ENCODE peak calls at places on chromosomes 5 and 9, in five cellular contexts. R is SK-N-SH, F is HepG2, Z is HEK293T, I is K562. W is an unnamed sample.

GRCh38 chr5:24364711-24365110 is 280.1 kb downstream of the CDH10 start:
- DNase-seq in F (no peak), I (no peak), Z (no peak), R (no peak), W (no peak)

GRCh38 chr5:149018909-149019443 is 43.9 kb downstream of the SH3TC2 start:
- DNase-seq in F (no peak), R (no peak), I (no peak), Z (no peak), W (no peak)

GRCh38 chr5:76403713-76403962 is 553 bp downstream of the IQGAP2 start:
- DNase-seq in I (no peak), Z (no peak), R (peak), F (no peak), W (no peak)

GRCh38 chr5:98349251-98349989 is 424.0 kb upstream of the RGMB start:
- DNase-seq in R (no peak), F (peak), Z (peak), I (peak), W (no peak)

GRCh38 chr5:173466227-173466626 is 138.0 kb upstream of the STC2 start:
- DNase-seq in F (no peak), Z (no peak), I (no peak), R (no peak), W (no peak)

GRCh38 chr5:91121347-91121993 is 261.6 kb downstream of the ARRDC3 start:
- DNase-seq in I (no peak), F (no peak), R (no peak), Z (no peak), W (no peak)

GRCh38 chr9:99389087-99390033 is 167.3 kb downstream of the SEC61B start:
- DNase-seq in I (peak), F (no peak), R (no peak), Z (no peak), W (no peak)

GRCh38 chr9:95852059-95853032 is 23.1 kb upstream of the ERCC6L2 start:
- DNase-seq in I (peak), R (no peak), F (no peak), Z (no peak), W (peak)

GRCh38 chr5:81232449-81233079 is 558 bp upstream of the CKMT2 start:
- DNase-seq in Z (no peak), I (no peak), R (no peak), F (peak), W (no peak)

GRCh38 chr5:123151227-123151951 is 62.3 kb downstream of the PRDM6 start:
- DNase-seq in R (no peak), I (no peak), Z (no peak), F (no peak), W (no peak)

GRCh38 chr9:21967169-21967568 is 27.0 kb downstream of the CDKN2A start:
- DNase-seq in Z (no peak), R (no peak), I (no peak), F (no peak), W (no peak)

GRCh38 chr5:79560774-79561524 is 47.0 kb upstream of the HOMER1 start:
- DNase-seq in F (no peak), R (no peak), I (no peak), Z (no peak), W (peak)

GRCh38 chr5:169788168-169788567 is 151.1 kb downstream of the DOCK2 start:
- DNase-seq in F (no peak), I (no peak), R (no peak), Z (no peak), W (no peak)

GRCh38 chr9:136606687-136607333 is 55.9 kb upstream of the EGFL7 start:
- DNase-seq in Z (no peak), I (peak), R (no peak), F (no peak), W (no peak)

GRCh38 chr5:124839371-124839998 is 93.0 kb upstream of the ZNF608 start:
- DNase-seq in I (no peak), F (no peak), R (no peak), Z (no peak), W (no peak)

GRCh38 chr5:124843596-124843899 is 97.1 kb upstream of the ZNF608 start:
- DNase-seq in F (no peak), I (no peak), R (no peak), Z (no peak), W (no peak)

GRCh38 chr5:124841829-124842712 is 95.6 kb upstream of the ZNF608 start:
- DNase-seq in Z (no peak), I (no peak), R (no peak), F (no peak), W (no peak)

GRCh38 chr5:124844371-124844770 is 97.9 kb upstream of the ZNF608 start:
- DNase-seq in I (no peak), F (no peak), Z (no peak), R (no peak), W (no peak)

DNA sequence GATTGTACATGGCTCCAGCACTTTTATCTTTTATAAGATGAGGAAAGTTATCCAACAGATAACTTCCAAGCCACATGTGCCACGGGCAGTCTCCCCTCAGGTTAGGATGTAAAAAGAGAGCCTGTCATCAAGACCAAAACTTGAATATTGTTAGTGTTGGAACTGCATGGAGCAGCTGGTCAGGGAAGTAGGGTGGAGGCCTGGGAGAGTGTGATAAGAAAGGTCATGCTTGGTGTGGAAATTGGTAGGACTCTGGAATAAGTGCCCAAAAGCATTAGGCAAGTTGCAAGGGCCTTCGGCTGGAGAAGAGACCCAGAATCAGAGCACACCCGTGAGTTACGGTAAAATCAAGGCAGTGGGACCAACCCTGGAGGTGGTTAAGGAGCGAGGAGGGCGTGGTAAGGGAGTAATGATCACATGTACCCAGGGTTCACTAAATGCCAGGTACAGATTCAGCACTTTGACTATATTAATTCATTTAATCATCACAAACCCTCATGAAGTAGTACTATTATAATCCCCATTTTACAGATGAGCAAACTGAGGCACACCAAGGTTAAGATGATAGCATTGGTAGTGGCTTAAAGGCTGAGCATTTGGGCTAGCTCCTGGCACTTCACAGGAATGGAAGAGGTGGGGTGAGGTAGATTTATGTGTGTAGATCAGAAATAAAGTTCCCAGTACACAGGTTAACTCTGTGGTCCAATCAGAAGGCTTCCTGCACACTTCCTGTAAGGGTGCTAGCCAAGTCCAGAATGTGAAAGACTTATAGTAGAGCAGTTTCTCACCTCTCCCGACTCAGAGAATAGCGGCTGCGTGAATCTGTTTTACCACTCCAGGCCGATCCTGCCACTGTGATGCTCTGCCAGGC is 96.5 kb upstream of the ZNF608 start:
- DNase-seq in I (peak), R (no peak), F (no peak), Z (no peak), W (no peak)
- TF ChIP-seq FOXM1 in I (no peak), R (no peak), F (no peak), Z (no peak), W (no peak)

GRCh38 chr9:134571946-134572914 is 69.4 kb upstream of the COL5A1 start:
- DNase-seq in F (no peak), Z (no peak), R (no peak), I (no peak), W (no peak)
- TF ChIP-seq FOXM1 in F (no peak), Z (no peak), R (no peak), I (no peak), W (no peak)

GRCh38 chr9:108675708-108676107 is 180.1 kb downstream of the ACTL7B start:
- DNase-seq in I (no peak), R (no peak), Z (no peak), F (no peak), W (no peak)

GRCh38 chr9:108673386-108673785 is 182.4 kb downstream of the ACTL7B start:
- DNase-seq in R (no peak), F (no peak), Z (no peak), I (no peak), W (no peak)

GRCh38 chr9:108676344-108676743 is 179.4 kb downstream of the ACTL7B start:
- DNase-seq in R (no peak), Z (no peak), I (no peak), F (no peak), W (no peak)

GRCh38 chr9:108672475-108673065 is 183.2 kb downstream of the ACTL7B start:
- DNase-seq in I (no peak), Z (no peak), R (no peak), F (no peak), W (no peak)

DNA sequence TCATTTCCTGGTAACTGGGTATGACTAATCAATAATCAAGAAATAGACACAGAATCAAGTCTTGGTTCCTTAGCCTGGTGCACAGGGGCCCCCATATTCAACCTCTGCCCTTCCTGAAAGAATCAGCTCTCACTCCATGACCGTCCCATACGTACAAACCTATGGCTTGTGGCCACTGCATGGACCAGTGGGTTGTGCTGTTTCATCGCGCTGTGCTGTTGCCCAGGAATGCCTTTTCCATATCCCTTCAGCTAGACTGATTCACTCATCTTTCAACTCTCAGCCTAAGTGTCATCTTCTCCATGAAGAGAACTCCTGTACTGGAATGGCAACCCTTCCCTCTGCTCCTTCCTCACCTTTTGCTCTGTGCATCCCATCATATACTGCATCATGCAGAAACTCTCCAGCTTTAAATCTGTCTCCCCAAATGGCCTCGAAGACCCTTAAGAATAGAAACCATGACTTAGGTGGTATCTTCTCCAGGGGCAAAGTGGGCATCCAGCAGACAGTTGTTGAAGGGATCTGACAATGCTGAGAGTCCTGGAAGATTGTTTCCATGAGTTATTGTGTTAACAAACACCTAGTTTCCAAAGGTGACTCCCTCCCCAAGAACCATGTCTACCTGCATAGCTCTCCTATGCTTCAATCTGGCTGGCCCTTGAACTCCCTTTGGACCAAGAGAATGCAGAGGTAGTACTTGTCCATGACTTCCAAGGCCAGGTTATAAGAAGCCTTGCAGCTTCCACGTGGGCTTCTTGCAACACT is 180.8 kb downstream of the ACTL7B start:
- DNase-seq in F (no peak), Z (no peak), R (no peak), I (no peak), W (no peak)
- TF ChIP-seq FOXM1 in F (no peak), Z (no peak), R (no peak), I (no peak), W (no peak)

GRCh38 chr9:11469745-11470144 is 856.9 kb upstream of the PTPRD start:
- DNase-seq in I (no peak), F (no peak), Z (no peak), R (no peak), W (no peak)
- TF ChIP-seq FOXM1 in I (no peak), F (no peak), Z (no peak), R (no peak), W (no peak)

GRCh38 chr9:110185806-110186205 is 22.2 kb downstream of the C9orf152 start:
- DNase-seq in Z (no peak), I (no peak), F (no peak), R (no peak), W (no peak)
- TF ChIP-seq FOXM1 in Z (no peak), I (no peak), F (no peak), R (no peak), W (no peak)

DNA sequence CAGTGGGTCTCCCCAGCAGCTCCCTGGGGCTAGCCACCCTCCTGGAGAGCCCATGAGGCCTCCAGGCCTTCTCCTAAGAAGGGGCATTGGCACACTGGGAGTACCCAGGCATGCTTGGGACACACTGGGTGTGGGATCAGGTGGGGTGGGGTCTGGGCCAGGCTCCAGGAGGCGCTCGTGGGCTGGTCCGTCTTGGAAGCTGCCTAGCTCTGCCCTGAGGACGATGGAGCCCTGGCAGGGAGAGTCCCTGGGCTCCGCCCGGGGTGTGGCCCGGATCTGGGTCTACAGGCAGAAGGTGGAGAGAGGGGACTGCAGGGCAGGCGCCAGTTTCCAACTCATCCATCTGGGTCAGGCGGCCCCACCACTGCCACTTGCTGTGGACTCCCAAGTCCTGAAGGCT is 2.4 kb downstream of the PRRX2 start:
- DNase-seq in Z (no peak), I (no peak), R (no peak), F (no peak), W (no peak)
- TF ChIP-seq FOXM1 in Z (no peak), I (no peak), R (no peak), F (no peak), W (no peak)

DNA sequence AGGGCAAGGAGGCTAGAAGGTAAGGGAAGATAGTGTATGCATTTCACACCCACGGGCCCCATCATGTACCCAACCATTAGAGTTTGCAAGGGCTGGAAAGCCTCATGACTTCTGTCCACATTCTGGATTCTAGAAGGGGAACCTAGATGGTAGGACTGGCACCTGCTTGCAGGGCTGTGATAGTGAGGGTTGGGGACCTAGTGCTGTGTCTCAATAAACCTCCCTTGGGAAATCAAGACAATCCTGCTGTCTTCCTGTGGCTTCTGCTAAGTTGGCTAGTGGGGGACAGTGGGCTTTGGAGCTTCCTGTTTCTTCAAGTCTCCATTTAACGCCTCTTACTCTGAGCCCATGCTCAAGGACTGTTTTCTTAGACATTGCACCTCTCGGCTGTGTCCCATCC is 43.6 kb upstream of the SYNPO start:
- DNase-seq in R (no peak), Z (no peak), I (no peak), F (no peak), W (no peak)
- TF ChIP-seq FOXM1 in R (no peak), Z (no peak), I (no peak), F (no peak), W (no peak)

GRCh38 chr9:108439967-108440366 is 415.8 kb downstream of the ACTL7B start:
- DNase-seq in R (no peak), F (no peak), I (no peak), Z (no peak), W (no peak)

GRCh38 chr9:108436470-108436869 is 419.3 kb downstream of the ACTL7B start:
- DNase-seq in I (no peak), Z (no peak), F (no peak), R (no peak), W (no peak)

GRCh38 chr9:108430655-108431054 is 425.1 kb downstream of the ACTL7B start:
- DNase-seq in I (no peak), R (no peak), F (no peak), Z (no peak), W (no peak)

GRCh38 chr9:108434036-108434435 is 421.8 kb downstream of the ACTL7B start:
- DNase-seq in I (no peak), F (no peak), R (no peak), Z (no peak), W (no peak)

GRCh38 chr9:108434502-108434901 is 421.3 kb downstream of the ACTL7B start:
- DNase-seq in I (no peak), F (no peak), R (no peak), Z (no peak), W (no peak)
- TF ChIP-seq FOXM1 in I (no peak), F (no peak), R (no peak), Z (no peak), W (no peak)